ENCODE peak calls at places on chromosomes 12 and 14, in five cellular contexts. J, C, L, S and Q are unnamed samples.

GRCh38 chr12:57591567-57592325 is 754 bp downstream of the PIP4K2C start:
- DNase-seq in L (no peak), J (no peak), S (no peak), C (no peak), Q (no peak)

GRCh38 chr12:107571492-107571891 is 114.1 kb upstream of the PWP1 start:
- DNase-seq in L (no peak), C (no peak), J (no peak), S (no peak), Q (no peak)

GRCh38 chr14:105470163-105470811 is 4.3 kb upstream of the CRIP2 start:
- DNase-seq in L (no peak), J (no peak), C (no peak), S (no peak), Q (no peak)

GRCh38 chr14:69685716-69686115 is 74.3 kb downstream of the SUSD6 start:
- DNase-seq in L (no peak), C (no peak), S (no peak), J (no peak), Q (no peak)

GRCh38 chr12:24760606-24761378 is 188.1 kb downstream of the BCAT1 start:
- DNase-seq in C (no peak), J (no peak), S (no peak), L (no peak), Q (no peak)

GRCh38 chr12:124277394-124278222 is 17.3 kb upstream of the RFLNA start:
- DNase-seq in S (no peak), L (no peak), C (no peak), J (no peak), Q (no peak)

GRCh38 chr12:29153231-29153630 is 4.2 kb downstream of the FAR2 start:
- DNase-seq in J (no peak), S (no peak), C (no peak), L (no peak), Q (no peak)

GRCh38 chr12:113242018-113242418 is 20.8 kb downstream of the TPCN1 start:
- DNase-seq in L (no peak), S (no peak), C (no peak), J (no peak), Q (no peak)

GRCh38 chr14:70391493-70392391 is 25.1 kb downstream of the SYNJ2BP start:
- DNase-seq in S (no peak), J (no peak), L (no peak), C (no peak), Q (no peak)

GRCh38 chr12:132312516-132312915 is 16.9 kb downstream of the GALNT9 start:
- DNase-seq in J (no peak), C (no peak), S (no peak), L (no peak), Q (no peak)

GRCh38 chr12:27123642-27124041 is 41.3 kb upstream of the C12orf71 start:
- DNase-seq in S (peak; percentile 28), C (no peak), J (peak; percentile 23), L (no peak), Q (no peak)
- TF ChIP-seq CTCF in S (peak; percentile 6), C (no peak), J (no peak), L (peak; percentile 16), Q (peak; percentile 44)

GRCh38 chr12:59085680-59086079 is 165.4 kb upstream of the LRIG3 start:
- DNase-seq in C (no peak), S (no peak), J (no peak), L (no peak), Q (no peak)

GRCh38 chr12:59088673-59089072 is 168.4 kb upstream of the LRIG3 start:
- DNase-seq in S (no peak), C (no peak), J (no peak), L (no peak), Q (no peak)

GRCh38 chr12:59086124-59086523 is 165.8 kb upstream of the LRIG3 start:
- DNase-seq in C (no peak), S (no peak), L (no peak), J (no peak), Q (no peak)

GRCh38 chr12:59087691-59088090 is 167.4 kb upstream of the LRIG3 start:
- DNase-seq in C (no peak), L (no peak), J (no peak), S (no peak), Q (no peak)

DNA sequence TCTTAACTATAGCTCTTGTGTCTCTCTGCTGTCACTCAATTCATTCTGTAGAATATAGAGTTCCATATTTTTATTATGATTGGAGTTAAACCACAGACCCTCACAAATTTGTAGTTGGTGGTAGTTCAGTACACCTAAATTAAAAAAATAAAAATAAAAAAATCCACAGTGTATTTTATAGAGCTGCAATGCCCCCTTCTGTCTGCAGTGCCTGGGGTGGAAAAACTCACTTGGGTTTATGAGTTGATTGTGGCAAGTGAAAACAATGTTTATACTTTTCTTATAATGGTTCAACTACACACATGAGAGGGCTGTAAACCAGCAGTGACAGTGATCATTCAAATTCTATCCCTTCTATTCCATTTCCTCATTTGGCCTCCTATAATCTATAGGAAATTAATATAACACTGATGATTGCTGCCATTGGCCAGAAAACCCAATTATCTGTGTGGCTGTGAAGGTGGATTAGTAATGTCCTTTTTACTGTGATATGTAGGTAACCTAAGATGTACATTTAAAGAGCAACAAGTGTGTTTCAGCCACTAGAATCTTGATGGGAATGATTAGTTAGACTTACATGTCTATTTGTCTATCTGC is 166.9 kb upstream of the LRIG3 start:
- DNase-seq in J (no peak), L (no peak), S (no peak), C (no peak), Q (no peak)
- TF ChIP-seq CTCF in J (no peak), L (no peak), S (no peak), C (no peak), Q (peak; percentile 58)

GRCh38 chr14:24311837-24312615 is 724 bp downstream of the LTB4R start:
- DNase-seq in C (no peak), J (no peak), S (no peak), L (no peak), Q (no peak)

GRCh38 chr14:24312736-24313507 is 1.6 kb downstream of the LTB4R start:
- DNase-seq in J (no peak), L (no peak), C (no peak), S (no peak), Q (no peak)

GRCh38 chr14:24310387-24310665 is 386 bp downstream of the LTB4R2 start:
- DNase-seq in C (no peak), J (no peak), S (no peak), L (no peak), Q (no peak)

GRCh38 chr14:24309538-24310386 is at the start of gene LTB4R2:
- DNase-seq in S (no peak), J (no peak), L (no peak), C (no peak), Q (no peak)

GRCh38 chr14:24310666-24311604 is at the start of gene LTB4R:
- DNase-seq in S (peak; percentile 76), J (peak; percentile 85), L (peak; percentile 60), C (peak; percentile 73), Q (no peak)
- TF ChIP-seq CTCF in S (peak; percentile 51), J (peak; percentile 44), L (peak; percentile 45), C (no peak), Q (no peak)

GRCh38 chr14:68219407-68219806 is 399.8 kb downstream of the RAD51B start:
- DNase-seq in S (no peak), C (no peak), L (no peak), J (no peak), Q (no peak)
- TF ChIP-seq CTCF in S (no peak), C (no peak), L (no peak), J (no peak), Q (no peak)

GRCh38 chr12:38528527-38528926 is 212.0 kb downstream of the ALG10B start:
- DNase-seq in C (no peak), S (no peak), L (no peak), J (no peak), Q (no peak)
- TF ChIP-seq CTCF in C (no peak), S (no peak), L (no peak), J (no peak), Q (no peak)